ENCODE peak calls at places on chromosomes 3 and 15, in nine cellular contexts. One of them, this sample, is unnamed.

GRCh38 chr3:32837789-32838188 is 20.0 kb downstream of the TRIM71 start:
- DNase-seq in activated CD4-positive, alpha-beta T cell treated with anti-CD3 and anti-CD28 coated beads, Interleukin-2, amount 50 U/mL, for 24 hours: no peak
- DNase-seq in T1000: no peak
- DNase-seq in lung microvascular endothelial cell: no peak
- DNase-seq in GM23338: peak
- DNase-seq in M059J: no peak
- DNase-seq in SK-N-DZ: no peak
- DNase-seq in stimulated activated CD4-positive, alpha-beta T cell treated with anti-CD3 and anti-CD28 coated beads, TNF-alpha, amount 100 ng/mL, for 24 hours: no peak
- DNase-seq in posterior cingulate gyrus: no peak
- DNase-seq in this sample: no peak

GRCh38 chr3:123755085-123755484 is 129.0 kb downstream of the MYLK start:
- DNase-seq in stimulated activated CD4-positive, alpha-beta T cell treated with anti-CD3 and anti-CD28 coated beads, TNF-alpha, amount 100 ng/mL, for 24 hours: no peak
- DNase-seq in activated CD4-positive, alpha-beta T cell treated with anti-CD3 and anti-CD28 coated beads, Interleukin-2, amount 50 U/mL, for 24 hours: no peak
- DNase-seq in posterior cingulate gyrus: no peak
- DNase-seq in T1000: no peak
- DNase-seq in lung microvascular endothelial cell: no peak
- DNase-seq in M059J: no peak
- DNase-seq in GM23338: no peak
- DNase-seq in SK-N-DZ: no peak
- DNase-seq in this sample: no peak

GRCh38 chr3:195870442-195870841 is 37.9 kb downstream of the TNK2 start:
- DNase-seq in M059J: peak
- DNase-seq in posterior cingulate gyrus: no peak
- DNase-seq in lung microvascular endothelial cell: no peak
- DNase-seq in activated CD4-positive, alpha-beta T cell treated with anti-CD3 and anti-CD28 coated beads, Interleukin-2, amount 50 U/mL, for 24 hours: no peak
- DNase-seq in GM23338: no peak
- DNase-seq in stimulated activated CD4-positive, alpha-beta T cell treated with anti-CD3 and anti-CD28 coated beads, TNF-alpha, amount 100 ng/mL, for 24 hours: no peak
- DNase-seq in SK-N-DZ: no peak
- DNase-seq in T1000: no peak
- DNase-seq in this sample: no peak

GRCh38 chr3:177852001-177852400 is 654.7 kb upstream of the TBL1XR1 start:
- DNase-seq in activated CD4-positive, alpha-beta T cell treated with anti-CD3 and anti-CD28 coated beads, Interleukin-2, amount 50 U/mL, for 24 hours: no peak
- DNase-seq in stimulated activated CD4-positive, alpha-beta T cell treated with anti-CD3 and anti-CD28 coated beads, TNF-alpha, amount 100 ng/mL, for 24 hours: no peak
- DNase-seq in lung microvascular endothelial cell: no peak
- DNase-seq in T1000: no peak
- DNase-seq in posterior cingulate gyrus: no peak
- DNase-seq in M059J: no peak
- DNase-seq in GM23338: no peak
- DNase-seq in SK-N-DZ: no peak
- DNase-seq in this sample: no peak

GRCh38 chr15:98131924-98132323 is 171.4 kb downstream of the ARRDC4 start:
- DNase-seq in posterior cingulate gyrus: no peak
- DNase-seq in T1000: no peak
- DNase-seq in GM23338: no peak
- DNase-seq in activated CD4-positive, alpha-beta T cell treated with anti-CD3 and anti-CD28 coated beads, Interleukin-2, amount 50 U/mL, for 24 hours: no peak
- DNase-seq in M059J: no peak
- DNase-seq in lung microvascular endothelial cell: no peak
- DNase-seq in stimulated activated CD4-positive, alpha-beta T cell treated with anti-CD3 and anti-CD28 coated beads, TNF-alpha, amount 100 ng/mL, for 24 hours: no peak
- DNase-seq in SK-N-DZ: no peak
- DNase-seq in this sample: no peak

GRCh38 chr15:94206463-94207167 is 24.7 kb upstream of the MCTP2 start:
- DNase-seq in T1000: no peak
- DNase-seq in SK-N-DZ: no peak
- DNase-seq in stimulated activated CD4-positive, alpha-beta T cell treated with anti-CD3 and anti-CD28 coated beads, TNF-alpha, amount 100 ng/mL, for 24 hours: peak
- DNase-seq in M059J: peak
- DNase-seq in lung microvascular endothelial cell: no peak
- DNase-seq in GM23338: no peak
- DNase-seq in activated CD4-positive, alpha-beta T cell treated with anti-CD3 and anti-CD28 coated beads, Interleukin-2, amount 50 U/mL, for 24 hours: no peak
- DNase-seq in posterior cingulate gyrus: no peak
- DNase-seq in this sample: peak

GRCh38 chr3:192812736-192813383 is 85.5 kb upstream of the FGF12 start:
- DNase-seq in activated CD4-positive, alpha-beta T cell treated with anti-CD3 and anti-CD28 coated beads, Interleukin-2, amount 50 U/mL, for 24 hours: no peak
- DNase-seq in GM23338: peak
- DNase-seq in stimulated activated CD4-positive, alpha-beta T cell treated with anti-CD3 and anti-CD28 coated beads, TNF-alpha, amount 100 ng/mL, for 24 hours: no peak
- DNase-seq in T1000: no peak
- DNase-seq in posterior cingulate gyrus: no peak
- DNase-seq in M059J: peak
- DNase-seq in SK-N-DZ: peak
- DNase-seq in lung microvascular endothelial cell: peak
- DNase-seq in this sample: no peak

GRCh38 chr15:34233614-34234013 is 8.8 kb downstream of the EMC4 start:
- DNase-seq in M059J: no peak
- DNase-seq in SK-N-DZ: no peak
- DNase-seq in T1000: no peak
- DNase-seq in lung microvascular endothelial cell: no peak
- DNase-seq in posterior cingulate gyrus: no peak
- DNase-seq in activated CD4-positive, alpha-beta T cell treated with anti-CD3 and anti-CD28 coated beads, Interleukin-2, amount 50 U/mL, for 24 hours: no peak
- DNase-seq in stimulated activated CD4-positive, alpha-beta T cell treated with anti-CD3 and anti-CD28 coated beads, TNF-alpha, amount 100 ng/mL, for 24 hours: no peak
- DNase-seq in GM23338: no peak
- DNase-seq in this sample: no peak

GRCh38 chr3:160477750-160478149 is 28.2 kb upstream of the TRIM59 start:
- DNase-seq in lung microvascular endothelial cell: no peak
- DNase-seq in GM23338: no peak
- DNase-seq in posterior cingulate gyrus: no peak
- DNase-seq in T1000: no peak
- DNase-seq in activated CD4-positive, alpha-beta T cell treated with anti-CD3 and anti-CD28 coated beads, Interleukin-2, amount 50 U/mL, for 24 hours: no peak
- DNase-seq in SK-N-DZ: no peak
- DNase-seq in M059J: no peak
- DNase-seq in stimulated activated CD4-positive, alpha-beta T cell treated with anti-CD3 and anti-CD28 coated beads, TNF-alpha, amount 100 ng/mL, for 24 hours: no peak
- DNase-seq in this sample: no peak

GRCh38 chr15:53447053-53447574 is 312.3 kb downstream of the WDR72 start:
- DNase-seq in T1000: no peak
- DNase-seq in GM23338: no peak
- DNase-seq in activated CD4-positive, alpha-beta T cell treated with anti-CD3 and anti-CD28 coated beads, Interleukin-2, amount 50 U/mL, for 24 hours: no peak
- DNase-seq in SK-N-DZ: no peak
- DNase-seq in stimulated activated CD4-positive, alpha-beta T cell treated with anti-CD3 and anti-CD28 coated beads, TNF-alpha, amount 100 ng/mL, for 24 hours: no peak
- DNase-seq in M059J: no peak
- DNase-seq in posterior cingulate gyrus: no peak
- DNase-seq in lung microvascular endothelial cell: no peak
- DNase-seq in this sample: no peak

GRCh38 chr15:88657326-88658069 is 18.7 kb downstream of the ISG20 start:
- DNase-seq in GM23338: peak
- DNase-seq in M059J: peak
- DNase-seq in lung microvascular endothelial cell: peak
- DNase-seq in stimulated activated CD4-positive, alpha-beta T cell treated with anti-CD3 and anti-CD28 coated beads, TNF-alpha, amount 100 ng/mL, for 24 hours: no peak
- DNase-seq in SK-N-DZ: peak
- DNase-seq in T1000: no peak
- DNase-seq in activated CD4-positive, alpha-beta T cell treated with anti-CD3 and anti-CD28 coated beads, Interleukin-2, amount 50 U/mL, for 24 hours: no peak
- DNase-seq in posterior cingulate gyrus: peak
- DNase-seq in this sample: peak

GRCh38 chr3:40971191-40972168 is 227.8 kb upstream of the CTNNB1 start:
- DNase-seq in posterior cingulate gyrus: no peak
- DNase-seq in T1000: peak
- DNase-seq in GM23338: no peak
- DNase-seq in SK-N-DZ: no peak
- DNase-seq in lung microvascular endothelial cell: peak
- DNase-seq in activated CD4-positive, alpha-beta T cell treated with anti-CD3 and anti-CD28 coated beads, Interleukin-2, amount 50 U/mL, for 24 hours: no peak
- DNase-seq in M059J: peak
- DNase-seq in stimulated activated CD4-positive, alpha-beta T cell treated with anti-CD3 and anti-CD28 coated beads, TNF-alpha, amount 100 ng/mL, for 24 hours: peak
- DNase-seq in this sample: peak

GRCh38 chr15:22887157-22887951 is 48.9 kb downstream of the NIPA2 start:
- DNase-seq in GM23338: no peak
- DNase-seq in activated CD4-positive, alpha-beta T cell treated with anti-CD3 and anti-CD28 coated beads, Interleukin-2, amount 50 U/mL, for 24 hours: no peak
- DNase-seq in stimulated activated CD4-positive, alpha-beta T cell treated with anti-CD3 and anti-CD28 coated beads, TNF-alpha, amount 100 ng/mL, for 24 hours: no peak
- DNase-seq in SK-N-DZ: no peak
- DNase-seq in M059J: peak
- DNase-seq in T1000: peak
- DNase-seq in posterior cingulate gyrus: no peak
- DNase-seq in lung microvascular endothelial cell: peak
- DNase-seq in this sample: no peak

GRCh38 chr3:161177996-161178395 is 43.1 kb upstream of the NMD3 start:
- DNase-seq in activated CD4-positive, alpha-beta T cell treated with anti-CD3 and anti-CD28 coated beads, Interleukin-2, amount 50 U/mL, for 24 hours: no peak
- DNase-seq in lung microvascular endothelial cell: peak
- DNase-seq in stimulated activated CD4-positive, alpha-beta T cell treated with anti-CD3 and anti-CD28 coated beads, TNF-alpha, amount 100 ng/mL, for 24 hours: no peak
- DNase-seq in T1000: no peak
- DNase-seq in M059J: peak
- DNase-seq in SK-N-DZ: no peak
- DNase-seq in posterior cingulate gyrus: no peak
- DNase-seq in GM23338: no peak
- DNase-seq in this sample: no peak

GRCh38 chr3:138479355-138479964 is 45.0 kb downstream of the ESYT3 start:
- DNase-seq in T1000: peak
- DNase-seq in activated CD4-positive, alpha-beta T cell treated with anti-CD3 and anti-CD28 coated beads, Interleukin-2, amount 50 U/mL, for 24 hours: no peak
- DNase-seq in posterior cingulate gyrus: no peak
- DNase-seq in SK-N-DZ: peak
- DNase-seq in lung microvascular endothelial cell: peak
- DNase-seq in GM23338: peak
- DNase-seq in M059J: peak
- DNase-seq in stimulated activated CD4-positive, alpha-beta T cell treated with anti-CD3 and anti-CD28 coated beads, TNF-alpha, amount 100 ng/mL, for 24 hours: peak
- DNase-seq in this sample: peak

GRCh38 chr15:45231864-45232562 is 20.0 kb upstream of the SLC28A2 start:
- DNase-seq in activated CD4-positive, alpha-beta T cell treated with anti-CD3 and anti-CD28 coated beads, Interleukin-2, amount 50 U/mL, for 24 hours: no peak
- DNase-seq in posterior cingulate gyrus: no peak
- DNase-seq in SK-N-DZ: no peak
- DNase-seq in GM23338: no peak
- DNase-seq in lung microvascular endothelial cell: no peak
- DNase-seq in stimulated activated CD4-positive, alpha-beta T cell treated with anti-CD3 and anti-CD28 coated beads, TNF-alpha, amount 100 ng/mL, for 24 hours: no peak
- DNase-seq in T1000: no peak
- DNase-seq in M059J: no peak
- DNase-seq in this sample: no peak

GRCh38 chr3:58326267-58326932 is 6.3 kb upstream of the PXK start:
- DNase-seq in stimulated activated CD4-positive, alpha-beta T cell treated with anti-CD3 and anti-CD28 coated beads, TNF-alpha, amount 100 ng/mL, for 24 hours: no peak
- DNase-seq in posterior cingulate gyrus: no peak
- DNase-seq in activated CD4-positive, alpha-beta T cell treated with anti-CD3 and anti-CD28 coated beads, Interleukin-2, amount 50 U/mL, for 24 hours: no peak
- DNase-seq in GM23338: no peak
- DNase-seq in lung microvascular endothelial cell: no peak
- DNase-seq in T1000: no peak
- DNase-seq in SK-N-DZ: no peak
- DNase-seq in M059J: no peak
- DNase-seq in this sample: no peak

GRCh38 chr3:115659861-115660260 is 36.6 kb downstream of the GAP43 start:
- DNase-seq in GM23338: no peak
- DNase-seq in stimulated activated CD4-positive, alpha-beta T cell treated with anti-CD3 and anti-CD28 coated beads, TNF-alpha, amount 100 ng/mL, for 24 hours: no peak
- DNase-seq in lung microvascular endothelial cell: no peak
- DNase-seq in T1000: no peak
- DNase-seq in M059J: peak
- DNase-seq in posterior cingulate gyrus: no peak
- DNase-seq in SK-N-DZ: no peak
- DNase-seq in activated CD4-positive, alpha-beta T cell treated with anti-CD3 and anti-CD28 coated beads, Interleukin-2, amount 50 U/mL, for 24 hours: no peak
- DNase-seq in this sample: no peak

GRCh38 chr3:78281381-78281780 is 1241.5 kb downstream of the ROBO2 start:
- DNase-seq in SK-N-DZ: no peak
- DNase-seq in T1000: no peak
- DNase-seq in activated CD4-positive, alpha-beta T cell treated with anti-CD3 and anti-CD28 coated beads, Interleukin-2, amount 50 U/mL, for 24 hours: no peak
- DNase-seq in lung microvascular endothelial cell: no peak
- DNase-seq in posterior cingulate gyrus: no peak
- DNase-seq in stimulated activated CD4-positive, alpha-beta T cell treated with anti-CD3 and anti-CD28 coated beads, TNF-alpha, amount 100 ng/mL, for 24 hours: no peak
- DNase-seq in M059J: no peak
- DNase-seq in GM23338: no peak
- DNase-seq in this sample: no peak

GRCh38 chr15:68537506-68537905 is 41.3 kb upstream of the CORO2B start:
- DNase-seq in GM23338: no peak
- DNase-seq in SK-N-DZ: no peak
- DNase-seq in activated CD4-positive, alpha-beta T cell treated with anti-CD3 and anti-CD28 coated beads, Interleukin-2, amount 50 U/mL, for 24 hours: no peak
- DNase-seq in lung microvascular endothelial cell: no peak
- DNase-seq in posterior cingulate gyrus: no peak
- DNase-seq in T1000: no peak
- DNase-seq in stimulated activated CD4-positive, alpha-beta T cell treated with anti-CD3 and anti-CD28 coated beads, TNF-alpha, amount 100 ng/mL, for 24 hours: no peak
- DNase-seq in M059J: no peak
- DNase-seq in this sample: no peak

GRCh38 chr3:196868297-196868661 is 559 bp downstream of the SENP5 start:
- DNase-seq in GM23338: peak
- DNase-seq in lung microvascular endothelial cell: no peak
- DNase-seq in T1000: no peak
- DNase-seq in activated CD4-positive, alpha-beta T cell treated with anti-CD3 and anti-CD28 coated beads, Interleukin-2, amount 50 U/mL, for 24 hours: no peak
- DNase-seq in stimulated activated CD4-positive, alpha-beta T cell treated with anti-CD3 and anti-CD28 coated beads, TNF-alpha, amount 100 ng/mL, for 24 hours: no peak
- DNase-seq in SK-N-DZ: peak
- DNase-seq in M059J: peak
- DNase-seq in posterior cingulate gyrus: peak
- DNase-seq in this sample: no peak

GRCh38 chr15:74338676-74339075 is 28.8 kb downstream of the CYP11A1 start:
- DNase-seq in lung microvascular endothelial cell: no peak
- DNase-seq in M059J: no peak
- DNase-seq in posterior cingulate gyrus: no peak
- DNase-seq in SK-N-DZ: no peak
- DNase-seq in activated CD4-positive, alpha-beta T cell treated with anti-CD3 and anti-CD28 coated beads, Interleukin-2, amount 50 U/mL, for 24 hours: no peak
- DNase-seq in stimulated activated CD4-positive, alpha-beta T cell treated with anti-CD3 and anti-CD28 coated beads, TNF-alpha, amount 100 ng/mL, for 24 hours: no peak
- DNase-seq in GM23338: no peak
- DNase-seq in T1000: no peak
- DNase-seq in this sample: no peak

GRCh38 chr3:44942202-44942921 is 33.6 kb downstream of the ZDHHC3 start:
- DNase-seq in GM23338: no peak
- DNase-seq in stimulated activated CD4-positive, alpha-beta T cell treated with anti-CD3 and anti-CD28 coated beads, TNF-alpha, amount 100 ng/mL, for 24 hours: no peak
- DNase-seq in SK-N-DZ: no peak
- DNase-seq in posterior cingulate gyrus: no peak
- DNase-seq in T1000: no peak
- DNase-seq in M059J: peak
- DNase-seq in lung microvascular endothelial cell: no peak
- DNase-seq in activated CD4-positive, alpha-beta T cell treated with anti-CD3 and anti-CD28 coated beads, Interleukin-2, amount 50 U/mL, for 24 hours: no peak
- DNase-seq in this sample: no peak

GRCh38 chr15:39115379-39116057 is 465.4 kb upstream of the THBS1 start:
- DNase-seq in T1000: peak
- DNase-seq in M059J: peak
- DNase-seq in GM23338: no peak
- DNase-seq in posterior cingulate gyrus: no peak
- DNase-seq in SK-N-DZ: no peak
- DNase-seq in lung microvascular endothelial cell: no peak
- DNase-seq in activated CD4-positive, alpha-beta T cell treated with anti-CD3 and anti-CD28 coated beads, Interleukin-2, amount 50 U/mL, for 24 hours: no peak
- DNase-seq in stimulated activated CD4-positive, alpha-beta T cell treated with anti-CD3 and anti-CD28 coated beads, TNF-alpha, amount 100 ng/mL, for 24 hours: no peak
- DNase-seq in this sample: no peak

GRCh38 chr15:77851086-77851485 is 218.4 kb upstream of the LINGO1 start:
- DNase-seq in M059J: no peak
- DNase-seq in GM23338: no peak
- DNase-seq in T1000: no peak
- DNase-seq in lung microvascular endothelial cell: no peak
- DNase-seq in posterior cingulate gyrus: no peak
- DNase-seq in stimulated activated CD4-positive, alpha-beta T cell treated with anti-CD3 and anti-CD28 coated beads, TNF-alpha, amount 100 ng/mL, for 24 hours: no peak
- DNase-seq in SK-N-DZ: no peak
- DNase-seq in activated CD4-positive, alpha-beta T cell treated with anti-CD3 and anti-CD28 coated beads, Interleukin-2, amount 50 U/mL, for 24 hours: no peak
- DNase-seq in this sample: no peak